ENCODE peak calls at places on chromosomes 2 and 18, in six cellular contexts. Z is cardiac fibroblast; L is pulmonary artery endothelial cell; E is heart left ventricle; W is stimulated activated CD8-positive, alpha-beta memory T cell treated with anti-CD3 and anti-CD28 coated beads, Interleukin-4, amount 100 ng/mL, for 48 hours; C is nephron progenitor cell. S is an unnamed sample.

GRCh38 chr2:198499539-198499938 is 695.1 kb downstream of the PLCL1 start:
- DNase-seq in W (no peak), C (peak; percentile 11), E (peak; percentile 42), L (no peak), Z (peak; percentile 10), S (no peak)

GRCh38 chr18:22585821-22586220 is 168.1 kb upstream of the CTAGE1 start:
- DNase-seq in Z (no peak), L (no peak), E (no peak), W (no peak), C (no peak), S (no peak)

GRCh38 chr18:58525517-58525916 is 103.4 kb downstream of the ALPK2 start:
- DNase-seq in E (no peak), L (no peak), C (no peak), W (peak; percentile 72), Z (peak; percentile 53), S (no peak)

GRCh38 chr2:36667931-36668330 is 28.6 kb upstream of the VIT start:
- DNase-seq in C (no peak), E (no peak), W (no peak), L (no peak), Z (no peak), S (no peak)

GRCh38 chr2:231640646-231641111 is 48.0 kb downstream of the TEX44 start:
- DNase-seq in E (peak; percentile 73), W (no peak), L (no peak), C (no peak), Z (peak; percentile 66), S (no peak)

GRCh38 chr18:34643982-34644381 is 66.1 kb upstream of the DTNA start:
- DNase-seq in L (no peak), Z (peak; percentile 33), W (no peak), E (no peak), C (no peak), S (no peak)

GRCh38 chr2:162085090-162085891 is 11.3 kb upstream of the DPP4 start:
- DNase-seq in L (no peak), E (no peak), Z (peak; percentile 88), C (no peak), W (no peak), S (no peak)

GRCh38 chr2:219542931-219543595 is 546 bp downstream of the CHPF start:
- DNase-seq in W (peak; percentile 52), E (peak; percentile 80), C (peak; percentile 56), L (no peak), Z (peak; percentile 47), S (peak; percentile 42)

GRCh38 chr2:16973586-16974274 is 308.1 kb upstream of the CYRIA start:
- DNase-seq in Z (peak; percentile 17), W (no peak), E (no peak), L (no peak), C (no peak), S (no peak)

GRCh38 chr2:62292190-62292589 is 96.3 kb downstream of the B3GNT2 start:
- DNase-seq in W (no peak), Z (peak; percentile 47), L (no peak), E (no peak), C (no peak), S (no peak)

GRCh38 chr2:26076001-26076587 is 42.2 kb downstream of the RAB10 start:
- DNase-seq in L (no peak), Z (no peak), C (no peak), E (no peak), W (no peak), S (no peak)

GRCh38 chr18:35127201-35127600 is 86.0 kb downstream of the MAPRE2 start:
- DNase-seq in Z (peak; percentile 30), C (no peak), W (no peak), E (no peak), L (no peak), S (no peak)

GRCh38 chr2:65465124-65465523 is 32.7 kb upstream of the SPRED2 start:
- DNase-seq in L (no peak), C (no peak), Z (no peak), E (no peak), W (no peak), S (no peak)

GRCh38 chr18:75799449-75800330 is 372.2 kb upstream of the SMIM21 start:
- DNase-seq in C (no peak), E (no peak), Z (no peak), L (no peak), W (no peak), S (no peak)

GRCh38 chr2:172214252-172214651 is 111.6 kb upstream of the DLX2 start:
- DNase-seq in C (no peak), E (no peak), W (no peak), L (no peak), Z (no peak), S (no peak)

GRCh38 chr2:179129574-179130238 is 79.8 kb upstream of the CCDC141 start:
- DNase-seq in E (no peak), Z (peak; percentile 36), W (no peak), C (no peak), L (no peak), S (no peak)

GRCh38 chr2:188456114-188456909 is 164.6 kb downstream of the GULP1 start:
- DNase-seq in W (no peak), Z (no peak), L (no peak), E (no peak), C (no peak), S (no peak)

GRCh38 chr18:63979409-63979908 is 9.6 kb downstream of the SERPINB8 start:
- DNase-seq in L (peak; percentile 26), E (no peak), W (peak; percentile 43), Z (peak; percentile 77), C (peak; percentile 56), S (peak; percentile 45)

GRCh38 chr2:209965723-209966122 is 36.7 kb upstream of the RPE start:
- DNase-seq in E (no peak), C (no peak), Z (no peak), L (no peak), W (no peak), S (no peak)

GRCh38 chr2:203814661-203815540 is 52.7 kb upstream of the CTLA4 start:
- DNase-seq in C (peak; percentile 44), L (peak; percentile 50), E (no peak), Z (peak; percentile 89), W (peak; percentile 64), S (peak; percentile 26)

GRCh38 chr18:69659142-69659651 is 258.5 kb downstream of the DOK6 start:
- DNase-seq in W (no peak), C (no peak), L (no peak), E (no peak), Z (no peak), S (no peak)

GRCh38 chr2:17536416-17536815 is 4.1 kb upstream of the VSNL1 start:
- DNase-seq in L (no peak), E (no peak), Z (no peak), W (no peak), C (no peak), S (no peak)

GRCh38 chr2:36771671-36772070 is 75.2 kb downstream of the VIT start:
- DNase-seq in E (no peak), Z (no peak), L (no peak), W (no peak), C (no peak), S (no peak)

GRCh38 chr2:183063083-183063482 is 15.5 kb upstream of the DUSP19 start:
- DNase-seq in L (no peak), Z (peak; percentile 92), C (no peak), W (no peak), E (no peak), S (no peak)